ENCODE peak calls at places on chromosomes 5 and 9, in six cellular contexts. Q is stomach, H is A549, K is uterus, X is IMR-90, N is K562. P is an unnamed sample. For H3K4me1, the result is how much of the 10 kb centered on the place peaks cover.

GRCh38 chr5:111641533-111642230 is 115.3 kb downstream of the NREP start:
- DNase-seq in Q (no peak), H (no peak), K (no peak), X (peak), N (no peak), P (no peak)

GRCh38 chr5:1343931-1344901 is 683 bp downstream of the CLPTM1L start:
- DNase-seq in Q (no peak), H (no peak), K (no peak), X (peak), N (peak), P (no peak)

GRCh38 chr5:25066239-25066638 is 421.5 kb upstream of the CDH10 start:
- DNase-seq in Q (no peak), H (no peak), K (no peak), X (no peak), N (no peak), P (no peak)

GRCh38 chr9:115132648-115133047 is 14.7 kb upstream of the TNC start:
- DNase-seq in Q (no peak), H (no peak), K (no peak), X (peak), N (no peak), P (no peak)

GRCh38 chr5:125409101-125409495 is 662.7 kb upstream of the ZNF608 start:
- DNase-seq in Q (no peak), H (peak), K (no peak), X (peak), N (no peak), P (no peak)

GRCh38 chr5:79086116-79086515 is 16.5 kb downstream of the BHMT2 start:
- DNase-seq in Q (no peak), H (no peak), K (no peak), X (no peak), N (no peak), P (no peak)

GRCh38 chr9:98081477-98082219 is 25.1 kb downstream of the NANS start:
- DNase-seq in Q (peak), H (peak), K (peak), X (peak), N (no peak), P (peak)

GRCh38 chr5:178237431-178238312 is 5.1 kb upstream of the PHYKPL start:
- DNase-seq in Q (no peak), H (no peak), K (no peak), X (peak), N (no peak), P (no peak)

GRCh38 chr9:3879315-3879714 is 353.5 kb upstream of the RFX3 start:
- DNase-seq in Q (no peak), H (no peak), K (no peak), X (no peak), N (no peak), P (no peak)

GRCh38 chr5:90640484-90641059 is 82.0 kb downstream of the ADGRV1 start:
- DNase-seq in Q (no peak), H (no peak), K (no peak), X (no peak), N (peak), P (no peak)

GRCh38 chr9:31210982-31211570 is 1173.4 kb upstream of the ACO1 start:
- DNase-seq in Q (no peak), H (peak), K (no peak), X (no peak), N (no peak), P (peak)

GRCh38 chr5:149581192-149581861 is at the start of gene ARHGEF37:
- DNase-seq in Q (peak), H (peak), K (peak), X (no peak), N (no peak), P (peak)

GRCh38 chr5:142388696-142389095 is 63.9 kb upstream of the SPRY4 start:
- DNase-seq in Q (no peak), H (peak), K (no peak), X (peak), N (peak), P (no peak)

GRCh38 chr9:125568616-125569015 is 138.4 kb downstream of the MAPKAP1 start:
- DNase-seq in Q (no peak), H (no peak), K (no peak), X (peak), N (no peak), P (no peak)

GRCh38 chr9:132472199-132472598 is 62.2 kb downstream of the CFAP77 start:
- DNase-seq in Q (no peak), H (no peak), K (no peak), X (no peak), N (no peak), P (no peak)

GRCh38 chr5:173646684-173647083 is 30.2 kb upstream of the BOD1 start:
- DNase-seq in Q (no peak), H (no peak), K (no peak), X (no peak), N (no peak), P (peak)

GRCh38 chr9:38371495-38371894 is 21.0 kb upstream of the ALDH1B1 start:
- DNase-seq in Q (peak), H (peak), K (peak), X (peak), N (peak), P (peak)

GRCh38 chr9:24073237-24073636 is 247.2 kb upstream of the ELAVL2 start:
- DNase-seq in Q (no peak), H (no peak), K (no peak), X (no peak), N (no peak), P (no peak)

GRCh38 chr5:65213921-65214525 is 267.7 kb downstream of the ADAMTS6 start:
- DNase-seq in Q (no peak), H (peak), K (no peak), X (peak), N (peak), P (peak)

GRCh38 chr5:32138839-32139493 is 35.2 kb downstream of the GOLPH3 start:
- DNase-seq in Q (no peak), H (no peak), K (no peak), X (peak), N (no peak), P (no peak)

GRCh38 chr9:2157277-2158105 is 142.3 kb downstream of the SMARCA2 start:
- DNase-seq in Q (peak), H (peak), K (no peak), X (peak), N (no peak), P (peak)

GRCh38 chr5:402615-403359 is 40.2 kb upstream of the EXOC3 start:
- DNase-seq in Q (no peak), H (no peak), K (no peak), X (peak), N (no peak), P (no peak)

GRCh38 chr5:76099286-76099702 is 16.1 kb downstream of the SV2C start:
- DNase-seq in Q (no peak), H (no peak), K (no peak), X (no peak), N (no peak), P (no peak)

GRCh38 chr5:6720561-6720921 is 7.3 kb downstream of the TENT4A start:
- DNase-seq in Q (no peak), H (no peak), K (no peak), X (no peak), N (no peak), P (no peak)

GRCh38 chr9:25994605-25995004 is 316.4 kb upstream of the TUSC1 start:
- DNase-seq in Q (no peak), H (no peak), K (no peak), X (no peak), N (no peak), P (no peak)

GRCh38 chr5:149550608-149551226 is 522 bp downstream of the CSNK1A1 start:
- DNase-seq in Q (no peak), H (no peak), K (peak), X (no peak), N (peak), P (no peak)

GRCh38 chr5:139149477-139150199 is 48.5 kb downstream of the SIL1 start:
- DNase-seq in Q (no peak), H (no peak), K (no peak), X (peak), N (peak), P (peak)

GRCh38 chr9:20941177-20941690 is 90.2 kb downstream of the HACD4 start:
- DNase-seq in Q (peak), H (peak), K (peak), X (peak), N (no peak), P (peak)

GRCh38 chr9:131720330-131720729 is 19.5 kb downstream of the RAPGEF1 start:
- DNase-seq in Q (no peak), H (no peak), K (no peak), X (no peak), N (no peak), P (no peak)

GRCh38 chr5:1112596-1113331 is 901 bp upstream of the SLC12A7 start:
- DNase-seq in Q (peak), H (no peak), K (no peak), X (no peak), N (no peak), P (no peak)

GRCh38 chr5:72954389-72954788 is 1.5 kb upstream of the FCHO2 start:
- DNase-seq in Q (no peak), H (no peak), K (no peak), X (no peak), N (peak), P (no peak)

GRCh38 chr9:124202447-124202971 is 55.2 kb upstream of the NEK6 start:
- DNase-seq in Q (peak), H (no peak), K (no peak), X (peak), N (peak), P (peak)

GRCh38 chr5:148788636-148789035 is 37.8 kb upstream of the ADRB2 start:
- DNase-seq in Q (no peak), H (no peak), K (no peak), X (peak), N (no peak), P (no peak)

GRCh38 chr5:66498791-66499207 is 97.4 kb upstream of the MAST4 start:
- DNase-seq in Q (no peak), H (peak), K (no peak), X (no peak), N (peak), P (peak)

DNA sequence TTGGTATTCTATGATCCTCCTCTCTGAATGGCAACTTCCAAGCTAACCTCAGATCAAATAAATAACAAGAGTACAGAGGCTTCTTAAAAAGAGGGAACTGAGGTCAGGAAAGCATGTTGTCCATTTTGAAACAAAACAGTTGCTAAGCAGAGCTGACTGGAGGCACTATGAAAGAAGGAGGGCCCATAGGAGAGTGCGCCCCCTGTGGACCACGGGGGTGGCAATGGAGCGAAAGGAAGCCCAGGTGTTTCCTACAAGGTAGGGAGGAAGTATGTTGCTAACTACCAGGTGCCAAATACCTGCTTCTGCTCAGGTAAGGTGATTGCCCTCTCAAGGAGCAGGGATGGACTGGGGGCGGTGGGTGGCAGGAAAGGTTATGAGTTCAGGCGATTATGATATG is 101.8 kb upstream of the MAST4 start:
- DNase-seq in Q (no peak), H (no peak), K (no peak), X (no peak), N (peak), P (no peak)
- TF ChIP-seq CTCF in Q (no peak), H (no peak), K (no peak), X (no peak), N (peak), P (no peak)

GRCh38 chr5:55982957-55983381 is 11.8 kb downstream of the IL6ST start:
- DNase-seq in Q (peak), H (peak), K (no peak), X (no peak), N (no peak), P (no peak)
- H3K4me1 ChIP-seq in Q (half or more), H (under half), K (under half), X (under half), N (under half), P (half or more)

DNA sequence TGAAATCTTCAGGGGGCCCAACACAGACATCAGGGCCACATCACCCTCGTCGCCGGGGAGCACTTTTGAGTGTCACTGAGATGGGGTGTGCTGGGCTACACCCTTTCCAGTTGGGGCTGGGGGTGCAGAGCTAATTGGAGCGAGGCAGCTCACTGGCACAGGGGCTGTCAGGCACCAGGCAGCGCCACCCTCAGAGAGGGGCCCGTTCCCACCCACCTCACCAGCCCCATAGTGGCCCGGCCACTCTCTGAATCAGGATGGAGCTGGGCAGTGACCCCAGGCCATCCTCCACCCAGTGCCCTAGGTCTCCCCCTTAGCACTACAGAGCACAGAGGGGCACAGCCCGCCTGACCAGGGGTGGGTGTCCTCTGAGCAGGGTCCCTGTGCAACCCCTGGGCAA is 71.1 kb downstream of the KCNT1 start:
- DNase-seq in Q (no peak), H (no peak), K (no peak), X (no peak), N (no peak), P (no peak)
- TF ChIP-seq POLR2A in Q (no peak), H (no peak), K (no peak), X (no peak), N (no peak), P (no peak)

GRCh38 chr9:126916909-126917308 is 2.3 kb downstream of the RALGPS1 start:
- DNase-seq in Q (no peak), H (peak), K (no peak), X (no peak), N (peak), P (no peak)
- TF ChIP-seq CTCF in Q (no peak), H (no peak), K (no peak), X (no peak), N (peak), P (no peak)

DNA sequence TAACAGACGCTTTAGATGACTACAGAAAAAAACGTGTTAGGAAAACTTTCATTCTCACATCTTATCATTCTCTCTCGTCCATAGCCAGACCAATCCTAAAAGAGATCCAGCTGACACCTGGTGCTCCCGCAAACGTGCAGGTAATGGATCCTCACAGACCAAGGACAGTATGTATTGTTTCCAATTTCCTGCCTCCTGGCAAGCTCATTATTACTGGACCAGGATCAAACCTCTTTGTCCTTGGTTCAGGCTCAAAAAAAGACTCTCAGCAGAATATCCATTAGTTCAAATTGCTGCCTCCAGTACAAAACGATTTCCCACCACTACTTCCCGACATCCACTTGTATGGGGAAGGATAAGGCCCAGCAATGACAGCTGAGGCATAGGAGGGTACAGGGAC is 62.4 kb downstream of the SERINC5 start:
- DNase-seq in Q (no peak), H (no peak), K (no peak), X (no peak), N (no peak), P (no peak)
- H3K4me1 ChIP-seq in Q (half or more), H (under half), K (under half), X (under half), N (under half), P (under half)